ENCODE peak calls at places on chromosomes 13 and 19, in nine cellular contexts. H, J, K, T, W, Z, U, E and M are unnamed samples. For H3K36me3, the result is how much of the 10 kb centered on the place peaks cover.

GRCh38 chr13:54980651-54981050 is 1952.0 kb downstream of the OLFM4 start:
- DNase-seq in H (no peak), J (no peak), K (no peak), T (no peak), W (no peak), Z (no peak), U (no peak), E (no peak), M (no peak)

GRCh38 chr19:37966211-37967072 is 59.4 kb downstream of the SIPA1L3 start:
- DNase-seq in H (peak), J (no peak), K (no peak), T (no peak), W (no peak), Z (no peak), U (no peak), E (no peak), M (no peak)

GRCh38 chr13:73399347-73400216 is 340.8 kb downstream of the KLF5 start:
- DNase-seq in H (no peak), J (no peak), K (no peak), T (no peak), W (no peak), Z (no peak), U (no peak), E (no peak), M (no peak)

GRCh38 chr13:67554296-67554695 is 324.2 kb upstream of the PCDH9 start:
- DNase-seq in H (no peak), J (no peak), K (no peak), T (no peak), W (no peak), Z (no peak), U (no peak), E (no peak), M (no peak)

GRCh38 chr19:33248954-33249613 is 23.4 kb upstream of the SLC7A10 start:
- DNase-seq in H (no peak), J (no peak), K (no peak), T (no peak), W (no peak), Z (no peak), U (no peak), E (no peak), M (peak)

GRCh38 chr19:9995079-9995478 is 15.2 kb downstream of the COL5A3 start:
- DNase-seq in H (no peak), J (no peak), K (no peak), T (no peak), W (no peak), Z (no peak), U (no peak), E (no peak), M (no peak)

GRCh38 chr13:75648446-75648845 is 12.3 kb downstream of the LMO7 start:
- DNase-seq in H (no peak), J (no peak), K (no peak), T (no peak), W (no peak), Z (no peak), U (no peak), E (no peak), M (no peak)

GRCh38 chr19:29810504-29810871 is 1.3 kb upstream of the CCNE1 start:
- DNase-seq in H (no peak), J (peak), K (peak), T (no peak), W (no peak), Z (peak), U (no peak), E (no peak), M (no peak)

GRCh38 chr13:42211704-42212103 is 60.2 kb upstream of the AKAP11 start:
- DNase-seq in H (no peak), J (no peak), K (peak), T (no peak), W (no peak), Z (no peak), U (no peak), E (no peak), M (no peak)

GRCh38 chr13:46913757-46914156 is 16.9 kb upstream of the HTR2A start:
- DNase-seq in H (no peak), J (no peak), K (no peak), T (no peak), W (no peak), Z (no peak), U (no peak), E (no peak), M (no peak)

GRCh38 chr13:48975101-48975925 is at the start of gene FNDC3A:
- DNase-seq in H (peak), J (peak), K (peak), T (peak), W (peak), Z (peak), U (no peak), E (peak), M (peak)

GRCh38 chr19:45211751-45212381 is 33.3 kb downstream of the BLOC1S3 start:
- DNase-seq in H (peak), J (peak), K (no peak), T (peak), W (peak), Z (no peak), U (no peak), E (no peak), M (peak)

GRCh38 chr13:39253774-39254173 is 215.5 kb downstream of the NHLRC3 start:
- DNase-seq in H (no peak), J (no peak), K (peak), T (peak), W (no peak), Z (no peak), U (no peak), E (no peak), M (no peak)

GRCh38 chr19:15936950-15937349 is 2.6 kb upstream of the CYP4F11 start:
- DNase-seq in H (no peak), J (no peak), K (no peak), T (no peak), W (no peak), Z (no peak), U (no peak), E (no peak), M (no peak)

GRCh38 chr13:91456837-91457236 is 58.4 kb downstream of the GPC5 start:
- DNase-seq in H (no peak), J (no peak), K (no peak), T (no peak), W (no peak), Z (no peak), U (no peak), E (no peak), M (no peak)

DNA sequence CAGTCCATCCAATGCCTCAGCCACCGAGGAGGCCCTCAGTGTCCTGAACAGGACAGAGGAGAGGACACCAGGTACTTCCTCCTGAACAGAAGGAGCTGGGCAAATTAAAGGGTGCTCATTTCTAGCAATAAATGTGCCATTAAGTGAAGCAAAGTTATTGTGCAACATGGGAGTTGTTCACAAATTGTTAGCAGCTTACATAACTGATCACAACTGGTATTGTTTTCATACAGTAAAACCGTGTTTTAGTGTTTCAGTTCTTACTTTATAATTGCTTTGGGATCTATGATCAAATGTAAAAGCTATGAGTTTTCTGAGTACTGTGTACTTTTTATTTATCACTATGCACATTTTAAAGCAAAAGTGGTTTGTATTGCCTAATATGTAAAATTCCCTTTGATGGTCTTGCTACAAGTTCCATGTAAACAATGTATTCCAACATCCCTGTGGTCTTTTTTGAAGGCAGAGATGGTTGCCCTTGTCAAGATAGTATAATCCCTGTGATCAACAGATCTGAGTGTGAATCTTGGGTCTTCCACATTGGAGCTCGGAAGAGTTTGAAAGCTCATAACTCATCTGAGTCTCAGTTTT is 263.1 kb downstream of the FGF14 start:
- DNase-seq in H (no peak), J (no peak), K (no peak), T (no peak), W (no peak), Z (no peak), U (no peak), E (no peak), M (no peak)
- H3K36me3 ChIP-seq in H (under half), J (under half), K (under half), T (under half), W (under half), Z (under half), U (under half), E (under half), M (under half)

GRCh38 chr19:4042731-4043082 is 24.0 kb downstream of the ZBTB7A start:
- DNase-seq in H (peak), J (no peak), K (no peak), T (no peak), W (no peak), Z (no peak), U (no peak), E (no peak), M (no peak)
- H3K36me3 ChIP-seq in H (under half), J (under half), K (under half), T (under half), W (half or more), Z (under half), U (under half), E (half or more), M (under half)

GRCh38 chr19:46380690-46381089 is 32.7 kb downstream of the CCDC8 start:
- DNase-seq in H (no peak), J (no peak), K (no peak), T (no peak), W (no peak), Z (no peak), U (no peak), E (no peak), M (no peak)

GRCh38 chr19:46376241-46377153 is 29.6 kb downstream of the PPP5C start:
- DNase-seq in H (no peak), J (no peak), K (no peak), T (no peak), W (no peak), Z (no peak), U (no peak), E (no peak), M (peak)

GRCh38 chr19:46381346-46381745 is 32.0 kb downstream of the CCDC8 start:
- DNase-seq in H (no peak), J (no peak), K (no peak), T (no peak), W (no peak), Z (no peak), U (no peak), E (no peak), M (peak)

GRCh38 chr19:46374526-46375475 is 27.9 kb downstream of the PPP5C start:
- DNase-seq in H (no peak), J (no peak), K (no peak), T (no peak), W (no peak), Z (no peak), U (no peak), E (no peak), M (peak)

GRCh38 chr19:46378268-46378667 is 31.4 kb downstream of the PPP5C start:
- DNase-seq in H (no peak), J (no peak), K (peak), T (peak), W (no peak), Z (no peak), U (no peak), E (no peak), M (no peak)
- H3K36me3 ChIP-seq in H (under half), J (under half), K (under half), T (under half), W (under half), Z (under half), U (under half), E (under half), M (under half)

GRCh38 chr19:17727843-17728242 is 8.6 kb downstream of the MAP1S start:
- DNase-seq in H (no peak), J (no peak), K (no peak), T (no peak), W (no peak), Z (no peak), U (no peak), E (no peak), M (no peak)
- H3K36me3 ChIP-seq in H (under half), J (under half), K (half or more), T (under half), W (half or more), Z (under half), U (half or more), E (half or more), M (under half)